ENCODE peak calls at places on chromosomes 3 and 15, in five cellular contexts. A is neuronal stem cell, T is A549, H is mesendoderm, K is mesenchymal stem cell. D is an unnamed sample. For H3K4me1, the result is how much of the 10 kb centered on the place peaks cover.

GRCh38 chr3:15207836-15208504 is 1.9 kb downstream of the CAPN7 start:
- DNase-seq in A (no peak), T (no peak), H (no peak), K (peak), D (peak)

GRCh38 chr15:83199288-83199687 is 8.3 kb downstream of the HDGFL3 start:
- DNase-seq in A (no peak), T (no peak), H (no peak), K (no peak), D (no peak)

GRCh38 chr3:140576444-140576843 is 101.4 kb upstream of the TRIM42 start:
- DNase-seq in A (no peak), T (no peak), H (no peak), K (no peak), D (no peak)

GRCh38 chr15:28094732-28095521 is 4.2 kb downstream of the OCA2 start:
- DNase-seq in A (no peak), T (no peak), H (peak), K (no peak), D (no peak)

GRCh38 chr3:9175421-9175820 is 74.0 kb downstream of the SRGAP3 start:
- DNase-seq in A (no peak), T (peak), H (no peak), K (no peak), D (peak)

GRCh38 chr3:117104381-117104780 is 394.8 kb downstream of the TUSC7 start:
- DNase-seq in A (no peak), T (no peak), H (no peak), K (no peak), D (peak)

GRCh38 chr3:43389388-43390254 is 103.3 kb downstream of the SNRK start:
- DNase-seq in A (no peak), T (no peak), H (no peak), K (peak), D (peak)

GRCh38 chr3:129226374-129226773 is 23.0 kb upstream of the COPG1 start:
- DNase-seq in A (no peak), T (peak), H (no peak), K (peak), D (peak)

GRCh38 chr3:25428950-25429349 is 887 bp downstream of the RARB start:
- DNase-seq in A (no peak), T (no peak), H (no peak), K (no peak), D (no peak)

GRCh38 chr3:56413911-56414310 is 54.4 kb downstream of the ERC2 start:
- DNase-seq in A (no peak), T (no peak), H (peak), K (no peak), D (no peak)

GRCh38 chr3:99108508-99108907 is 207.0 kb upstream of the DCBLD2 start:
- DNase-seq in A (no peak), T (no peak), H (no peak), K (peak), D (peak)

GRCh38 chr3:20197775-20198174 is 11.8 kb upstream of the SGO1 start:
- DNase-seq in A (no peak), T (no peak), H (peak), K (no peak), D (no peak)

GRCh38 chr15:63243101-63243500 is 34.3 kb upstream of the APH1B start:
- DNase-seq in A (no peak), T (no peak), H (no peak), K (no peak), D (no peak)

GRCh38 chr3:137020315-137020714 is 62.5 kb downstream of the IL20RB start:
- DNase-seq in A (no peak), T (no peak), H (no peak), K (no peak), D (no peak)

GRCh38 chr15:69615756-69616155 is 163.1 kb downstream of the RPLP1 start:
- DNase-seq in A (no peak), T (no peak), H (no peak), K (no peak), D (no peak)

GRCh38 chr15:51046799-51047449 is 47.8 kb downstream of the TNFAIP8L3 start:
- DNase-seq in A (no peak), T (no peak), H (no peak), K (peak), D (peak)

GRCh38 chr15:55914446-55914845 is 79.0 kb downstream of the NEDD4 start:
- DNase-seq in A (no peak), T (no peak), H (no peak), K (peak), D (peak)

GRCh38 chr15:36428102-36428845 is 151.2 kb upstream of the CDIN1 start:
- DNase-seq in A (no peak), T (peak), H (peak), K (peak), D (peak)

GRCh38 chr3:100210777-100211145 is 50.0 kb upstream of the TBC1D23 start:
- DNase-seq in A (no peak), T (no peak), H (peak), K (peak), D (peak)

GRCh38 chr3:111070772-111071256 is 802 bp upstream of the NECTIN3 start:
- DNase-seq in A (no peak), T (peak), H (no peak), K (no peak), D (no peak)

GRCh38 chr3:50196253-50196801 is 4.9 kb downstream of the GNAT1 start:
- DNase-seq in A (no peak), T (no peak), H (no peak), K (no peak), D (no peak)

GRCh38 chr3:49757197-49757596 is 29.1 kb downstream of the IP6K1 start:
- DNase-seq in A (no peak), T (no peak), H (peak), K (no peak), D (no peak)

GRCh38 chr3:49279376-49279775 is 2.3 kb upstream of the C3orf62 start:
- DNase-seq in A (no peak), T (no peak), H (no peak), K (peak), D (no peak)

GRCh38 chr3:197468866-197469382 is 86.8 kb downstream of the BDH1 start:
- DNase-seq in A (no peak), T (peak), H (no peak), K (peak), D (peak)

GRCh38 chr15:66876423-66876730 is 174.3 kb downstream of the SMAD6 start:
- DNase-seq in A (no peak), T (no peak), H (peak), K (no peak), D (no peak)

GRCh38 chr3:158935846-158936245 is 134.0 kb downstream of the MFSD1 start:
- DNase-seq in A (no peak), T (no peak), H (peak), K (no peak), D (no peak)

GRCh38 chr15:66008920-66009572 is 139.8 kb downstream of the RAB11A start:
- DNase-seq in A (no peak), T (peak), H (peak), K (peak), D (no peak)

GRCh38 chr3:6551165-6551564 is 309.8 kb upstream of the GRM7 start:
- DNase-seq in A (no peak), T (no peak), H (no peak), K (no peak), D (no peak)

GRCh38 chr15:90895571-90896117 is 7.5 kb upstream of the MAN2A2 start:
- DNase-seq in A (no peak), T (no peak), H (peak), K (peak), D (no peak)

GRCh38 chr3:186996356-186996755 is 66.0 kb downstream of the ST6GAL1 start:
- DNase-seq in A (no peak), T (no peak), H (no peak), K (no peak), D (no peak)

GRCh38 chr3:36741285-36741684 is 23.1 kb downstream of the DCLK3 start:
- DNase-seq in A (no peak), T (no peak), H (peak), K (peak), D (no peak)

GRCh38 chr3:14265246-14265962 is 86.8 kb downstream of the LSM3 start:
- DNase-seq in A (no peak), T (peak), H (no peak), K (peak), D (peak)

GRCh38 chr15:94584833-94585244 is 353.5 kb downstream of the MCTP2 start:
- DNase-seq in A (no peak), T (no peak), H (no peak), K (no peak), D (no peak)

GRCh38 chr3:126466886-126467610 is 8.6 kb downstream of the ZXDC start:
- DNase-seq in A (no peak), T (no peak), H (no peak), K (no peak), D (no peak)

DNA sequence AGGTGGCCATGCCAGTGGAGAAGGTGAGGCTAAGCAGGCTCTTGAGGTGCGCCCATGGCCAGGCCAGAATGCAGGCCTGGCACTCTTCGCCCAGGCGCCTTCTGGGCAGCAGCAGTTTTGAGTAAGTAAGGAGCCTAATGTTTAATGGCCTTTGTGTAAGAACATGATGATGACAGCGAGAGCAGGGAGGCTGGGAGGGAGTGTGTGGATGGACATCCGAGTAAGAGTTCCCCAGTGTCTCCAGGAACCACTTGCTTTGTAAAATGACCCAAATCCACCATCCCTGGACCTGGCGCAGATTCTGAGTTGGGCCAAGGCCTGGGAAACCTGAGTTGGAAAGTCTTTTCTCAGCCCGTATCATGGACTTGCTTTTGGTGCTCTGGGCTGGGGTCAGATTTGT is 24.1 kb downstream of the KLF13 start:
- DNase-seq in A (no peak), T (no peak), H (no peak), K (no peak), D (no peak)
- H3K4me2 ChIP-seq in A (no peak), T (no peak), H (no peak), K (no peak), D (no peak)

GRCh38 chr3:52240059-52240885 is 1.3 kb upstream of the TWF2 start:
- DNase-seq in A (no peak), T (no peak), H (peak), K (peak), D (peak)
- H3K4me1 ChIP-seq in A (under half), T (under half), H (under half), K (half or more), D (under half)

DNA sequence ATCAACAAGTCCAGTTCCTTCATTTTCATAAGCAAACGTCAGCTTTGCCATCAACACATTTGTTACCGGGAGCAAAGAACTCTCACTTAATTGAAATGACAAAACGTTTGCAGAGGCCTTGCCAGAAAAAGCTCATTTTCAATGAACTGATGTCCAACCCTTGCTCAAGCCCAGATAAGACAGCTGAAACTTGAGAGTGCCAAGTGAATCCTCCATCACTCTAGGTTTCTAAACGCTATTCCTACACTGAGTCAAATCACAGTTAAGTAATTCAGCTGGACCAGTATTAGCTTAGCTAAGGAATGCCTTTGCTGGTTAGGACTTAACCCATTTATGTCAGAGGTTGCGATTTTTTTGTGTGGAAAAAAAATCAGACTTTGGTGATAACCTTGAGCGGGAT is 11.5 kb downstream of the CHSY1 start:
- DNase-seq in A (no peak), T (no peak), H (no peak), K (no peak), D (peak)
- H3K4me2 ChIP-seq in A (no peak), T (no peak), H (no peak), K (no peak), D (peak)

GRCh38 chr3:53028641-53029040 is 17.2 kb downstream of the SFMBT1 start:
- DNase-seq in A (no peak), T (no peak), H (no peak), K (no peak), D (no peak)

GRCh38 chr3:53027254-53027844 is 18.5 kb downstream of the SFMBT1 start:
- DNase-seq in A (no peak), T (no peak), H (no peak), K (no peak), D (no peak)

GRCh38 chr3:53024315-53024714 is 21.6 kb downstream of the SFMBT1 start:
- DNase-seq in A (no peak), T (no peak), H (no peak), K (no peak), D (no peak)

GRCh38 chr3:53023072-53023823 is 22.6 kb downstream of the SFMBT1 start:
- DNase-seq in A (no peak), T (no peak), H (no peak), K (peak), D (peak)

DNA sequence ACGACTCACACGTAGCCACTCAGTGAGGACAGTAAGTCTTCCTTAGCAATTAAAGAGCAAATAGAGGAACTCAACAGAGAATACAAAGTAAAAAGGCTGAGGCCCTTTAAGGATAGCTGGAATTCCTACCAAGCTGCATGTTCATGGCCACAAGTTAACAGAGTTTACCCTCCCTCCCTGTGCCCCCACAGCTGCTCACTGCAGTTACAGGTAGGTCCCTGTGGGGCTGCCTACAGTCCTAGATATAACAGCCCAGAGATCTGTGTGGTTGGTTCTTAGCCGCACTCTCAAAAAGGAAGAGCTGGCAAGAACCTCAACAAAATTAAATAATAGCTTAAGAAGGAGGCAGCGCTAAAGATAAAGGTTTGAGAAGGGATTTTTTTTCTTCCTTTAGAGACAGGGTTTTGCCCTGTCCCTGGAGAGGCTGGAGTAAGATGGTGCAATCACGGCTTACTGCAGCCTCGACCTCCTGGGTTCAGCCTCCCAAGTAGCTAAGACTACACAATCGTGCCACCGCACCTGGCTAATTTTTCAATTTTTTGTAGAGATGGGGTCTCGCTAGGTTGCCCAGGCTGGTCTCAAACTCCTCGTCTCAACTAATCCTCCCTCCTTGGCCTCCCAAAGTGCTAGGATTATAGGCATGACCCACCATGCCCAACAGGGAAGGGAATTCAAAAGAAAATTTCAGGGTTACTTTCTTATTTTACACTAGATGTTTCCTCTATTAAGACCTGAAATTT is 19.3 kb downstream of the SFMBT1 start:
- DNase-seq in A (no peak), T (no peak), H (peak), K (no peak), D (no peak)
- H3K4me1 ChIP-seq in A (under half), T (under half), H (under half), K (under half), D (under half)

GRCh38 chr3:152349397-152349796 is 80.7 kb downstream of the MBNL1 start:
- DNase-seq in A (no peak), T (no peak), H (no peak), K (no peak), D (peak)
- H3K4me2 ChIP-seq in A (no peak), T (peak), H (no peak), K (no peak), D (peak)

D was measured in fibroblast of lung.